ENCODE peak calls at places on chromosomes 12 and 14, in nine cellular contexts. One of them, this sample, is unnamed.

GRCh38 chr14:95935228-95935822 is 58.7 kb downstream of the TUNAR start:
- DNase-seq in astrocyte of the spinal cord: peak; percentile 9
- DNase-seq in lower leg skin: no peak
- DNase-seq in uterus: no peak
- DNase-seq in CD8-positive, alpha-beta T cell: no peak
- DNase-seq in psoas muscle: no peak
- DNase-seq in neural progenitor cell: peak; percentile 79
- DNase-seq in GM12878: no peak
- DNase-seq in tibial artery: no peak
- DNase-seq in this sample: peak; percentile 48

GRCh38 chr14:68486033-68486732 is 306.7 kb downstream of the ZFP36L1 start:
- DNase-seq in astrocyte of the spinal cord: no peak
- DNase-seq in lower leg skin: peak; percentile 39
- DNase-seq in uterus: no peak
- DNase-seq in CD8-positive, alpha-beta T cell: no peak
- DNase-seq in psoas muscle: no peak
- DNase-seq in neural progenitor cell: no peak
- DNase-seq in GM12878: no peak
- DNase-seq in tibial artery: no peak
- DNase-seq in this sample: no peak

GRCh38 chr14:80930836-80931389 is 10.6 kb downstream of the CEP128 start:
- DNase-seq in astrocyte of the spinal cord: peak; percentile 88
- DNase-seq in lower leg skin: no peak
- DNase-seq in uterus: no peak
- DNase-seq in CD8-positive, alpha-beta T cell: no peak
- DNase-seq in psoas muscle: no peak
- DNase-seq in neural progenitor cell: no peak
- DNase-seq in GM12878: peak; percentile 88
- DNase-seq in tibial artery: no peak
- DNase-seq in this sample: peak; percentile 73

GRCh38 chr12:48084066-48084465 is 21.8 kb downstream of the SENP1 start:
- DNase-seq in astrocyte of the spinal cord: peak; percentile 17
- DNase-seq in lower leg skin: no peak
- DNase-seq in uterus: no peak
- DNase-seq in CD8-positive, alpha-beta T cell: no peak
- DNase-seq in psoas muscle: no peak
- DNase-seq in neural progenitor cell: peak; percentile 5
- DNase-seq in GM12878: no peak
- DNase-seq in tibial artery: no peak
- DNase-seq in this sample: peak; percentile 6

GRCh38 chr12:113899844-113900471 is 66.2 kb downstream of the RBM19 start:
- DNase-seq in astrocyte of the spinal cord: no peak
- DNase-seq in lower leg skin: no peak
- DNase-seq in uterus: no peak
- DNase-seq in CD8-positive, alpha-beta T cell: no peak
- DNase-seq in psoas muscle: no peak
- DNase-seq in neural progenitor cell: peak; percentile 71
- DNase-seq in GM12878: no peak
- DNase-seq in tibial artery: no peak
- DNase-seq in this sample: no peak

GRCh38 chr14:93023039-93023438 is 92.7 kb downstream of the ITPK1 start:
- DNase-seq in astrocyte of the spinal cord: no peak
- DNase-seq in lower leg skin: no peak
- DNase-seq in uterus: no peak
- DNase-seq in CD8-positive, alpha-beta T cell: no peak
- DNase-seq in psoas muscle: no peak
- DNase-seq in neural progenitor cell: no peak
- DNase-seq in GM12878: no peak
- DNase-seq in tibial artery: no peak
- DNase-seq in this sample: no peak

GRCh38 chr14:51176819-51177218 is 63.2 kb upstream of the TMX1 start:
- DNase-seq in astrocyte of the spinal cord: no peak
- DNase-seq in lower leg skin: no peak
- DNase-seq in uterus: no peak
- DNase-seq in CD8-positive, alpha-beta T cell: no peak
- DNase-seq in psoas muscle: no peak
- DNase-seq in neural progenitor cell: peak; percentile 32
- DNase-seq in GM12878: no peak
- DNase-seq in tibial artery: no peak
- DNase-seq in this sample: no peak

GRCh38 chr12:58069268-58069967 is 128.1 kb downstream of the ATP23 start:
- DNase-seq in astrocyte of the spinal cord: no peak
- DNase-seq in lower leg skin: no peak
- DNase-seq in uterus: no peak
- DNase-seq in CD8-positive, alpha-beta T cell: no peak
- DNase-seq in psoas muscle: no peak
- DNase-seq in neural progenitor cell: no peak
- DNase-seq in GM12878: no peak
- DNase-seq in tibial artery: no peak
- DNase-seq in this sample: peak; percentile 55

GRCh38 chr12:59030415-59030814 is 110.1 kb upstream of the LRIG3 start:
- DNase-seq in astrocyte of the spinal cord: no peak
- DNase-seq in lower leg skin: no peak
- DNase-seq in uterus: no peak
- DNase-seq in CD8-positive, alpha-beta T cell: no peak
- DNase-seq in psoas muscle: no peak
- DNase-seq in neural progenitor cell: no peak
- DNase-seq in GM12878: no peak
- DNase-seq in tibial artery: no peak
- DNase-seq in this sample: no peak

GRCh38 chr12:109432842-109433304 is 44.2 kb downstream of the KCTD10 start:
- DNase-seq in astrocyte of the spinal cord: peak; percentile 89
- DNase-seq in lower leg skin: peak; percentile 97
- DNase-seq in uterus: peak; percentile 77
- DNase-seq in CD8-positive, alpha-beta T cell: peak; percentile 82
- DNase-seq in psoas muscle: peak; percentile 84
- DNase-seq in neural progenitor cell: peak; percentile 81
- DNase-seq in GM12878: no peak
- DNase-seq in tibial artery: peak; percentile 90
- DNase-seq in this sample: peak; percentile 85

GRCh38 chr12:402127-402456 is 648 bp downstream of the CCDC77 start:
- DNase-seq in astrocyte of the spinal cord: peak; percentile 51
- DNase-seq in lower leg skin: no peak
- DNase-seq in uterus: no peak
- DNase-seq in CD8-positive, alpha-beta T cell: no peak
- DNase-seq in psoas muscle: no peak
- DNase-seq in neural progenitor cell: peak; percentile 67
- DNase-seq in GM12878: no peak
- DNase-seq in tibial artery: no peak
- DNase-seq in this sample: peak; percentile 53

GRCh38 chr12:97650242-97650641 is 187.6 kb downstream of the RMST start:
- DNase-seq in astrocyte of the spinal cord: peak; percentile 35
- DNase-seq in lower leg skin: no peak
- DNase-seq in uterus: no peak
- DNase-seq in CD8-positive, alpha-beta T cell: no peak
- DNase-seq in psoas muscle: no peak
- DNase-seq in neural progenitor cell: no peak
- DNase-seq in GM12878: no peak
- DNase-seq in tibial artery: no peak
- DNase-seq in this sample: peak; percentile 1

GRCh38 chr14:93044116-93044515 is 71.6 kb downstream of the ITPK1 start:
- DNase-seq in astrocyte of the spinal cord: no peak
- DNase-seq in lower leg skin: no peak
- DNase-seq in uterus: no peak
- DNase-seq in CD8-positive, alpha-beta T cell: no peak
- DNase-seq in psoas muscle: no peak
- DNase-seq in neural progenitor cell: no peak
- DNase-seq in GM12878: no peak
- DNase-seq in tibial artery: no peak
- DNase-seq in this sample: peak; percentile 63

GRCh38 chr12:6752181-6752930 is 585 bp downstream of the MLF2 start:
- DNase-seq in astrocyte of the spinal cord: peak; percentile 52
- DNase-seq in lower leg skin: peak; percentile 91
- DNase-seq in uterus: peak; percentile 27
- DNase-seq in CD8-positive, alpha-beta T cell: no peak
- DNase-seq in psoas muscle: no peak
- DNase-seq in neural progenitor cell: peak; percentile 79
- DNase-seq in GM12878: no peak
- DNase-seq in tibial artery: peak; percentile 50
- DNase-seq in this sample: peak; percentile 28

GRCh38 chr12:8665729-8666128 is 3.1 kb upstream of the MFAP5 start:
- DNase-seq in astrocyte of the spinal cord: no peak
- DNase-seq in lower leg skin: peak; percentile 0
- DNase-seq in uterus: no peak
- DNase-seq in CD8-positive, alpha-beta T cell: no peak
- DNase-seq in psoas muscle: no peak
- DNase-seq in neural progenitor cell: no peak
- DNase-seq in GM12878: no peak
- DNase-seq in tibial artery: no peak
- DNase-seq in this sample: no peak

GRCh38 chr12:40325349-40325960 is 100.7 kb downstream of the LRRK2 start:
- DNase-seq in astrocyte of the spinal cord: peak; percentile 14
- DNase-seq in lower leg skin: no peak
- DNase-seq in uterus: no peak
- DNase-seq in CD8-positive, alpha-beta T cell: no peak
- DNase-seq in psoas muscle: no peak
- DNase-seq in neural progenitor cell: peak; percentile 35
- DNase-seq in GM12878: no peak
- DNase-seq in tibial artery: no peak
- DNase-seq in this sample: peak; percentile 60
- TF ChIP-seq CTCF in astrocyte of the spinal cord: peak; percentile 66
- TF ChIP-seq CTCF in lower leg skin: no peak
- TF ChIP-seq CTCF in uterus: no peak
- TF ChIP-seq CTCF in CD8-positive, alpha-beta T cell: no peak
- TF ChIP-seq CTCF in psoas muscle: peak; percentile 14
- TF ChIP-seq CTCF in neural progenitor cell: peak; percentile 63
- TF ChIP-seq CTCF in GM12878: peak; percentile 60
- TF ChIP-seq CTCF in tibial artery: no peak
- TF ChIP-seq CTCF in this sample: peak; percentile 45

GRCh38 chr12:81333812-81334211 is 255.9 kb downstream of the ACSS3 start:
- DNase-seq in astrocyte of the spinal cord: no peak
- DNase-seq in lower leg skin: no peak
- DNase-seq in uterus: no peak
- DNase-seq in CD8-positive, alpha-beta T cell: no peak
- DNase-seq in psoas muscle: no peak
- DNase-seq in neural progenitor cell: no peak
- DNase-seq in GM12878: no peak
- DNase-seq in tibial artery: no peak
- DNase-seq in this sample: no peak

GRCh38 chr12:81330480-81330879 is 252.6 kb downstream of the ACSS3 start:
- DNase-seq in astrocyte of the spinal cord: no peak
- DNase-seq in lower leg skin: no peak
- DNase-seq in uterus: no peak
- DNase-seq in CD8-positive, alpha-beta T cell: no peak
- DNase-seq in psoas muscle: no peak
- DNase-seq in neural progenitor cell: no peak
- DNase-seq in GM12878: no peak
- DNase-seq in tibial artery: no peak
- DNase-seq in this sample: peak; percentile 11

GRCh38 chr12:81327458-81327857 is 249.6 kb downstream of the ACSS3 start:
- DNase-seq in astrocyte of the spinal cord: no peak
- DNase-seq in lower leg skin: no peak
- DNase-seq in uterus: no peak
- DNase-seq in CD8-positive, alpha-beta T cell: no peak
- DNase-seq in psoas muscle: no peak
- DNase-seq in neural progenitor cell: no peak
- DNase-seq in GM12878: no peak
- DNase-seq in tibial artery: no peak
- DNase-seq in this sample: no peak

GRCh38 chr12:81332054-81332453 is 254.2 kb downstream of the ACSS3 start:
- DNase-seq in astrocyte of the spinal cord: peak; percentile 1
- DNase-seq in lower leg skin: no peak
- DNase-seq in uterus: no peak
- DNase-seq in CD8-positive, alpha-beta T cell: no peak
- DNase-seq in psoas muscle: no peak
- DNase-seq in neural progenitor cell: no peak
- DNase-seq in GM12878: no peak
- DNase-seq in tibial artery: no peak
- DNase-seq in this sample: no peak

GRCh38 chr12:81329088-81329487 is 251.2 kb downstream of the ACSS3 start:
- DNase-seq in astrocyte of the spinal cord: no peak
- DNase-seq in lower leg skin: no peak
- DNase-seq in uterus: no peak
- DNase-seq in CD8-positive, alpha-beta T cell: no peak
- DNase-seq in psoas muscle: no peak
- DNase-seq in neural progenitor cell: peak; percentile 39
- DNase-seq in GM12878: no peak
- DNase-seq in tibial artery: no peak
- DNase-seq in this sample: peak; percentile 47
- TF ChIP-seq CTCF in astrocyte of the spinal cord: peak; percentile 45
- TF ChIP-seq CTCF in lower leg skin: no peak
- TF ChIP-seq CTCF in uterus: no peak
- TF ChIP-seq CTCF in CD8-positive, alpha-beta T cell: no peak
- TF ChIP-seq CTCF in psoas muscle: no peak
- TF ChIP-seq CTCF in neural progenitor cell: peak; percentile 62
- TF ChIP-seq CTCF in GM12878: peak; percentile 39
- TF ChIP-seq CTCF in tibial artery: no peak
- TF ChIP-seq CTCF in this sample: peak; percentile 21

DNA sequence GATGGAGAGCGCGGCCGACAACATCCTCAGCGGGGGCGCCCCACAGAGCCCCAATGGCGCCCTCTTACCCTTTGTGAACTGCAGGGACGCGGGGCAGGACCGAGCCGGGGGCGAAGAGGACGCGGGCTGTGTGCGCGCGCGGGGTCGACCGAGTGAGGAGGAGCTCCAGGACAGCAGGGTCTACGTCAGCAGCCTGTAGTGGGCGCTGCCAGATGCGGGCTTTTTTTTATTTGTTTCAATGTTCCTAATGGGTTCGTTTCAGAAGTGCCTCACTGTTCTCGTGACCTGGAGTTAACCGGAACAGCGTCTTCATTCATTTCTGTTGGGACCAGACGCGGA is 103.8 kb upstream of the FKBP4 start:
- DNase-seq in astrocyte of the spinal cord: peak; percentile 3
- DNase-seq in lower leg skin: peak; percentile 79
- DNase-seq in uterus: no peak
- DNase-seq in CD8-positive, alpha-beta T cell: peak; percentile 74
- DNase-seq in psoas muscle: no peak
- DNase-seq in neural progenitor cell: peak; percentile 74
- DNase-seq in GM12878: no peak
- DNase-seq in tibial artery: no peak
- DNase-seq in this sample: no peak
- TF ChIP-seq CTCF in astrocyte of the spinal cord: peak; percentile 21
- TF ChIP-seq CTCF in lower leg skin: no peak
- TF ChIP-seq CTCF in uterus: no peak
- TF ChIP-seq CTCF in CD8-positive, alpha-beta T cell: no peak
- TF ChIP-seq CTCF in psoas muscle: no peak
- TF ChIP-seq CTCF in neural progenitor cell: peak; percentile 59
- TF ChIP-seq CTCF in GM12878: no peak
- TF ChIP-seq CTCF in tibial artery: no peak
- TF ChIP-seq CTCF in this sample: no peak

DNA sequence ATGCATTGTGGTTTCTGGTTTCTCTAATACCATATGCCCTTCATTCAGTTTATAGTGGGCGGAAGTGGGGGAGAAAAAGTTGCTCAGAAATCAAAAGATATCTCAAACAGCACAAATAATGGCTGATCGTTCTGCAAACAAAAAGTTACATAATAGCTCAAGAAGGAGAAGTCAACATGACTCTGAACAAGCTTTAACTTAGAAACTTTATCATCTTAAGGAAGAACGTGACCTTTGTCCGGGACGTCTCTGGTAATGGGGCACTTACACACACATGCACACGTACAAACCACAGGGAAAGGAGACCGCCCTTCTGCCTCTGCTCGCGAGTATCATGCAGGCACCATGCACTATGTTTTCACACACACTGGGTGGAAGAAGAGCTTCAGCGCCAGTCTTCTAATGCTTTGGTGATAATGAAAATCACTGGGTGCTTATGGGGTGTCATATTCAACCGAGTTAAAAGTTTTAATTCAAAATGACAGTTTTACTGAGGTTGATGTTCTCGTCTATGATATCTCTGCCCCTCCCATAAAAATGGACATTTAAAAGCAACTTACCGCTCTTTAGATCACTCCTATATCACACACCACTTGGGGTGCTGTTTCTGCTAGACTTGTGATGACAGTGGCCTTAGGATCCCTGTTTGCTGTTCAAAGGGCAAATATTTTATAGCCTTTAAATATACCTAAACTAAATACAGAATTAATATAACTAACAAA is 4.7 kb downstream of the FOS start:
- DNase-seq in astrocyte of the spinal cord: peak; percentile 77
- DNase-seq in lower leg skin: peak; percentile 82
- DNase-seq in uterus: no peak
- DNase-seq in CD8-positive, alpha-beta T cell: no peak
- DNase-seq in psoas muscle: no peak
- DNase-seq in neural progenitor cell: no peak
- DNase-seq in GM12878: no peak
- DNase-seq in tibial artery: no peak
- DNase-seq in this sample: no peak
- TF ChIP-seq CTCF in astrocyte of the spinal cord: peak; percentile 28
- TF ChIP-seq CTCF in lower leg skin: no peak
- TF ChIP-seq CTCF in uterus: no peak
- TF ChIP-seq CTCF in CD8-positive, alpha-beta T cell: peak; percentile 31
- TF ChIP-seq CTCF in psoas muscle: peak; percentile 6
- TF ChIP-seq CTCF in neural progenitor cell: peak; percentile 6
- TF ChIP-seq CTCF in GM12878: no peak
- TF ChIP-seq CTCF in tibial artery: no peak
- TF ChIP-seq CTCF in this sample: peak; percentile 22